ENCODE peak calls at places on chromosomes 1 and 21, in four cellular contexts. C is testis, Q is body of pancreas, G is Peyer's patch. H is an unnamed sample.

GRCh38 chr1:35931424-35932157 is 686 bp downstream of the AGO3 start:
- DNase-seq in C (peak; percentile 51), G (no peak), Q (peak; percentile 45), H (peak; percentile 42)

GRCh38 chr1:19450811-19451564 is 34.4 kb downstream of the CAPZB start:
- DNase-seq in C (no peak), Q (no peak), G (no peak), H (no peak)

GRCh38 chr21:32136546-32136945 is 142.3 kb downstream of the MIS18A start:
- DNase-seq in C (no peak), G (no peak), Q (no peak), H (no peak)

GRCh38 chr1:182630586-182630985 is 26.4 kb upstream of the RGS16 start:
- DNase-seq in G (no peak), C (no peak), Q (no peak), H (no peak)

GRCh38 chr1:153547560-153548551 is 1.2 kb downstream of the S100A3 start:
- DNase-seq in Q (no peak), G (peak; percentile 41), C (no peak), H (peak; percentile 7)

GRCh38 chr1:47187926-47188250 is 1.9 kb downstream of the PDZK1IP1 start:
- DNase-seq in C (no peak), Q (no peak), G (no peak), H (no peak)

GRCh38 chr1:22529901-22530621 is 33.2 kb upstream of the EPHA8 start:
- DNase-seq in G (no peak), C (peak; percentile 51), Q (no peak), H (no peak)

GRCh38 chr21:38293765-38294164 is 37.0 kb downstream of the KCNJ15 start:
- DNase-seq in G (no peak), Q (no peak), C (no peak), H (peak; percentile 63)

GRCh38 chr1:209937996-209938959 is at the start of gene SYT14:
- DNase-seq in C (peak; percentile 74), Q (peak; percentile 15), G (no peak), H (no peak)

GRCh38 chr1:53734650-53735211 is 4.2 kb downstream of the GLIS1 start:
- DNase-seq in Q (no peak), C (no peak), G (no peak), H (no peak)

DNA sequence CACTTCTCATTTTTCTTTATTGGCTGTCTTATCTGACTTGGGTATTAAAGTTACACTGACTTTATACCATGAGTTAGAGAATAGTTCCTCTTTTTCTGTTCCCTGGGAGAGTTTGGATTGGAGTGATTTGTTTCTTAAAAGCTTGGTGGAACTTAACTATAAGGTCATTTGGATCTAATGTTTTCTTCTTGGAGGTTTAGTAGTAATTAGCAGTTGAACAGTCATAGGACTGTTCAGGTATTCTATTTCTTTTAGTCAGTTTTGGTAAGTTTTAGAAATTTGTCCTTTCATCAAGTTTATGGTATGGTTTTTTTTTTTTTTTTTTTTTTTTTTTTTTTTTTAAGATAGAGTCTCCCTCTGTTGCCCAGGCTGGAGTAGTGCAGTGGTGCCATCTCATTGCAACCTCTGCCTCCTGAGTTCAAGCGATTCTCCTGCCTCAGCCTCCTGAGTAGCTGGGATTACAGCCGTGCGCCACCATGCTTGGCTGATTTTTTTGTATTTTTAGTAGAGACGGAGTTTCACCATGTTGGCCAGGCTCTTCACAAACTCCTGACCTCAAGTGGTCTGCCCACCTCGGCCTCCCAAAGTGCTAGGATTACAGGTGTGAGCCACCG is 6.3 kb downstream of the TTC3 start:
- DNase-seq in G (no peak), Q (no peak), C (no peak), H (no peak)
- TF ChIP-seq CTCF in G (no peak), Q (no peak), C (no peak), H (peak; percentile 42)

GRCh38 chr21:43662286-43662685 is 2.9 kb downstream of the RRP1B start:
- DNase-seq in G (no peak), Q (no peak), C (no peak), H (no peak)

GRCh38 chr21:43658094-43658725 is 1.1 kb downstream of the HSF2BP start:
- DNase-seq in C (peak; percentile 59), G (no peak), Q (peak; percentile 18), H (no peak)

GRCh38 chr21:43659136-43660000 is at the start of the genes HSF2BP and RRP1B:
- DNase-seq in G (peak; percentile 88), Q (peak; percentile 85), C (peak; percentile 87), H (peak; percentile 86)

GRCh38 chr21:43657355-43658093 is 1.8 kb downstream of the HSF2BP start:
- DNase-seq in Q (peak; percentile 26), G (no peak), C (no peak), H (no peak)

DNA sequence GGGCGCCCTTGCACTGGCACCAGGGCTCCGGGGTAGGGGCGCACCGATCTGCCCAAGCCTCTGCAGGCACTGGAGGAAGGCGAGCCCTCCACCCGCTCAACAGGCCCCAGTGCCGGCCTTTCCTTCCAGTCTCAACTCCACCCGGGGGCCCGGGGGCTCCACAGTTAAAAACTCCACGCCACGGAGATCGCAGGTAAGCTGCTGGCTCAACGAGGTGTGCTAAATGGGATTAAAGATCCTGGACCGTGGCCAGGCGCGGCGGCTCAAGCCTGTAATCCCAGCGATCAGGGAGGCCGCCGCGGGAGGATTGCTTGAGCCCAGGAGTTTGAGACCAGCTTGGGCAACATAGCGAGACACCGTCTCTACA is 536 bp downstream of the HSF2BP start:
- DNase-seq in Q (peak; percentile 39), C (no peak), G (no peak), H (no peak)
- H3K4me3 ChIP-seq in Q (no peak overlapping the region), C (peak overlapping the region; percentile 88), G (peak overlapping the region; percentile 98), H (no peak overlapping the region)

DNA sequence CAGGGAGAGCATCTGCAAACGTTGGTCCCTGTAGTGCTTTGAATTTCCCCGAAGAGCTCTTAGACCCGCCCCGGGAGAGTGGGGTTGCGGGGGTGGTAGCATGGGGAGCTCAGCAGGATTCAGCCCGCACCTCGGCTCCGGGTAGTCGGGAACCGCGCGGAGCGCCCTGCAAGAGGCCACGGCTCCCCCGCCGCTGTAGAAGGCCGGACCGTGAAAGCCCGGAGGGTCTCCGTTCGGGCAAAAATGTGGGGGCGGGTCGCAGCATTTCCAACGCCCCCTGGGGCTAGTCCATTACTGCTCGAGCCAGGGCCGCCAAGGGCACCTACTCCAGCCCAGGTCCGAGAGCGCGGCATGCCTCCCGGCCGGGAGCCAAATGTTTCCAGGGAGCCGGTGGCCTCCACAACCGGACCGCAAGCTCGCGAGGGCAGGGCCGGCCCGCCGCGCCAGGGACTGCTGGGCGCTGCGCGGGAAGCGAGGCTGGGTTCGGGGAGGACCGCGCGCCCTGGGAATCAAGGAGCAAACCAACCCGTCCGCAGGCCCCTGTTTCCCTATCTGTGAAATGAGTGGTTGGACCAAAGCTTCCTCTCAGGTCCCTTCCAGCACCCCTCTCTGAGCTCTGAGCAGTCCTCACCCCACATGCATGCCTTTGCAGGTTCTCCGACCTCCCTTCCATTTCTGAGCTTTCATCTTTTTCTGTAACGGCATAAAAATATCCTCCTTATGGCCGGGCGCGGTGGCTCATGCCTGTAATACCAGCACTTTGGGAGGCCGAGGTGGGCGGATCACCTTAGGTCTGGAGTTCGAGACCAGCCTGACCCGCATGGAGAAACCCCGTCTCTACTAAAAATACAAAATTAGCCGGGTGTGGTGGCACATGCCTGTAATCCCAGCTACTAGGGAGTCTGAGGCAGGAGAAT is 777 bp upstream of the TMEM63A start:
- DNase-seq in C (peak; percentile 56), G (peak; percentile 77), Q (peak; percentile 62), H (peak; percentile 61)
- TF ChIP-seq POLR2A in C (no peak), G (no peak), Q (no peak), H (no peak)

GRCh38 chr1:119676571-119677206 is 28.6 kb upstream of the ZNF697 start:
- DNase-seq in G (no peak), Q (peak; percentile 19), C (peak; percentile 29), H (no peak)
- TF ChIP-seq CTCF in G (no peak), Q (peak; percentile 25), C (peak; percentile 16), H (no peak)

GRCh38 chr1:65002156-65002507 is 35.8 kb upstream of the JAK1 start:
- DNase-seq in C (no peak), G (no peak), Q (peak; percentile 22), H (no peak)

GRCh38 chr1:65001238-65001792 is 35.0 kb upstream of the JAK1 start:
- DNase-seq in C (peak; percentile 64), G (peak; percentile 57), Q (peak; percentile 35), H (peak; percentile 72)

GRCh38 chr1:65003316-65003664 is 36.9 kb upstream of the JAK1 start:
- DNase-seq in C (no peak), G (no peak), Q (no peak), H (no peak)

GRCh38 chr1:65006806-65007205 is 40.5 kb upstream of the JAK1 start:
- DNase-seq in G (no peak), C (no peak), Q (no peak), H (no peak)

DNA sequence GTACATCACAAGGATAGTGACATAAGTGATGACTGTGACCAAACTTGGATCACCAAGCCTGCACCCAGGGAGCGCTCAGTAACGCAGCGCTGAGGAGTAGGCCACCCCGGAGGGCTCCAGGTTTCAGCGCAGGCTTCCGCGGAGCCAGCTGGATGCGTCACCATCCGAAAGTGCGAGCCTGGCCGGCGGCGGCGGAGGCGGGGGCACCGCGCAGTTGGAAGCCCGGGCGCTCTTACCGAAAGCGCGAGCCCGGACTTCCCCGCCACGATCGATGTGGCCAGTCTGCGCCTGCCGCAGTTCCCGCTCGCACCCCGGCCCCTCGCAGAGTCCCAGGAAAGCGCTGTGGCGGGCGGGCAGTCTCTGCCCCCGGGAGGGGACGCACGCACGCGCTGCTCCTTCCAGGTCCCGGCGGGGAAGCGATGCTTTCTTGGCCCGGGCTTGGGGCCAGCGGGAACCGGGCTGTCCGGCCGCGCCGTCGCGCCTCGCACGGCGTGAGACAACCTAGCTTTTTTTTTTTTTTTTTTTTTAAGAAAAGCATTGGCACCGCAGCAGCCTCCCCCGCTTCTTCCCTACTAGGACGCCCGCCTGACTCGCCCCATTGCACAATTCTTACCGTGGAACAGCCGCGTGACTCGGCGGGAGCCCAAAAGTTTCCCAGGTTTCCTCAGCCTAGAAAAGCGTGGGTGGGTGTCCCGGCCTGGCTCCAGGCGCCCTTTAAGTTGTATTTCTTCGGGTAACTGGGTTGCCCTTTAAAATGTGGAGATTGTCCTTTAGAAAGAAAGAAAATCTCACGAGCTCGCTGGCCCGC is 36.4 kb upstream of the JAK1 start:
- DNase-seq in Q (peak; percentile 79), C (peak; percentile 89), G (peak; percentile 77), H (peak; percentile 78)
- H3K4me3 ChIP-seq in Q (peak overlapping the region; percentile 84), C (peak overlapping the region; percentile 69), G (peak overlapping the region; percentile 50), H (peak overlapping the region; percentile 71)

DNA sequence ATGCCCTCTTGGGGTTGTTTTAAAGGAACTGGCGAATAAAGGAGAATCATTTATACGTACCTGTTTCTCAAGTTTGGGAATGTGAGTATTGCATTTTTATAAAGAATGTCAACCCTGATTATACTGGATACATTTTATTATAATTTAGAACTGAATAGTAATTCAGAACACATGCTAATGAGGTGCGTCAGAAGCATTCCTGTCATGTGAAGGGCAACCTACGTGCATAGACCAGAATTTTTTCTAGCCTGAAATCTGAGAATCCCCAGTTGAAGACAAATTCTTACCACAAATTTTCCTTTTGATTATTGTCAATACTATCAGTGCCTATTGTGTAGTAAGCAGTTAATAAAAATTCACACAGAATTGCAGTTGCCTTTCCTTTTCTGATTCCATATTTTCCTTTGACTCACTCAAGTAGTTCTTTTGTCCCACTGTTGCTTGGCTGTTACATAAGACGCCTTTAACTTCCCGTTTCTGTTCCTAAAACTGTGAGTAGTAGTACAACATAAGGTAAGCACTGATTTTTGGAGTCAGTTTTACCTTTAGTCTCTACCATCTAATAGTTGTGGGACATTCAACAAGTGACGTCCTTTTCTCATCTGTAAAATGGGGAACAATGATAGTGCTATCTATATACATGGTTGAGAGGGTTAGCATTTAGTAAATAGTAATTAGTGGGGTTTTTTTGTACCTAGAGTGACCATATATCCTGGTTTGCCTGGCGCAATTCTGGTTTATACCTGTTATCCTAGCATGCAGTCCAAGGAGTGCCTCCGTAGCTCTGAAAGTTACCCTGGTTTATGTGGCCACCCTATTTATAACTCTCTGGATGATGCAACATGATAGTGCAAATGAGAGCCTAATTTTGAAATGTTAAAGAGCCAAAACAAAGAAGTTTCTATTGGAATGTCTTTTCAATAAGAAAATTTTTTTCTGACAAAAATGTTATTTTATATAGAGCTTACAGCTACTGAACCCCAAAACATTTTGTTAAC is 5.4 kb downstream of the AHCYL1 start:
- DNase-seq in C (no peak), Q (no peak), G (no peak), H (no peak)
- TF ChIP-seq POLR2A in C (no peak), Q (no peak), G (no peak), H (no peak)